ENCODE peak calls at places on chromosomes 11 and 22, in nine cellular contexts. E is foreskin fibroblast, Y is endothelial cell, H is RWPE1, S is IMR-90, X is tibial nerve, W is cardiac muscle cell, R is AG04449, F is Peyer's patch. J is an unnamed sample.

GRCh38 chr11:4830909-4831308 is 9.8 kb downstream of the OR51F2 start:
- DNase-seq in R (no peak), F (no peak), X (no peak), H (no peak), E (no peak), W (no peak), Y (no peak), S (no peak), J (no peak)

GRCh38 chr22:41648431-41648830 is 27.3 kb downstream of the XRCC6 start:
- DNase-seq in R (no peak), H (no peak), S (no peak), F (no peak), E (no peak), W (no peak), X (no peak), Y (no peak), J (no peak)

GRCh38 chr11:60771879-60772525 is 13.1 kb upstream of the MS4A10 start:
- DNase-seq in E (no peak), X (no peak), Y (no peak), F (no peak), W (no peak), H (no peak), S (peak), R (no peak), J (no peak)

GRCh38 chr11:117792241-117792640 is 4.8 kb downstream of the DSCAML1 start:
- DNase-seq in F (no peak), R (no peak), X (no peak), W (no peak), Y (no peak), S (no peak), H (no peak), E (no peak), J (no peak)

GRCh38 chr11:64306876-64307622 is 1.7 kb downstream of the ESRRA start:
- DNase-seq in H (no peak), S (no peak), W (no peak), R (no peak), X (no peak), F (peak), Y (no peak), E (peak), J (peak)

GRCh38 chr11:34830648-34831047 is 85.5 kb downstream of the APIP start:
- DNase-seq in W (no peak), Y (no peak), E (peak), F (no peak), S (peak), X (no peak), R (no peak), H (no peak), J (no peak)

GRCh38 chr11:36469063-36469462 is 41.0 kb downstream of the TRAF6 start:
- DNase-seq in S (no peak), X (no peak), W (no peak), R (no peak), H (no peak), Y (peak), F (no peak), E (no peak), J (no peak)

GRCh38 chr11:47329431-47329993 is 23.0 kb downstream of the MYBPC3 start:
- DNase-seq in S (no peak), X (no peak), R (no peak), F (no peak), E (peak), W (no peak), H (no peak), Y (no peak), J (no peak)

GRCh38 chr11:24406980-24407379 is 89.9 kb upstream of the LUZP2 start:
- DNase-seq in H (no peak), W (no peak), E (no peak), F (no peak), X (no peak), Y (no peak), R (no peak), S (no peak), J (no peak)

GRCh38 chr22:42655693-42656092 is 6.5 kb upstream of the CYB5R3 start:
- DNase-seq in R (no peak), S (no peak), E (no peak), X (no peak), Y (no peak), H (no peak), F (peak), W (no peak), J (no peak)

GRCh38 chr11:2534957-2535672 is 90.3 kb downstream of the KCNQ1 start:
- DNase-seq in R (no peak), F (peak), S (no peak), Y (no peak), W (no peak), H (no peak), E (no peak), X (no peak), J (no peak)

GRCh38 chr22:36860821-36861659 is at the start of gene NCF4:
- DNase-seq in X (peak), R (no peak), F (peak), Y (no peak), H (no peak), E (no peak), S (no peak), W (no peak), J (no peak)

GRCh38 chr22:28958611-28959010 is 75.2 kb downstream of the ZNRF3 start:
- DNase-seq in F (no peak), E (peak), X (no peak), Y (no peak), R (no peak), H (no peak), S (peak), W (no peak), J (no peak)

GRCh38 chr11:119491753-119492455 is 68.9 kb upstream of the THY1 start:
- DNase-seq in S (peak), H (no peak), W (no peak), F (no peak), E (peak), X (no peak), R (no peak), Y (peak), J (no peak)

GRCh38 chr22:26535499-26535898 is 23.2 kb upstream of the TFIP11 start:
- DNase-seq in X (no peak), E (no peak), S (no peak), Y (no peak), R (no peak), H (no peak), F (peak), W (no peak), J (no peak)

GRCh38 chr22:38398609-38399401 is 56.2 kb downstream of the KCNJ4 start:
- DNase-seq in S (peak), W (peak), H (peak), X (peak), E (peak), Y (peak), R (no peak), F (peak), J (peak)

GRCh38 chr11:16743478-16743877 is 5.0 kb downstream of the C11orf58 start:
- DNase-seq in X (no peak), R (no peak), Y (no peak), S (no peak), H (no peak), E (no peak), W (no peak), F (no peak), J (no peak)

GRCh38 chr11:3146612-3147256 is 18.4 kb downstream of the OSBPL5 start:
- DNase-seq in Y (no peak), W (no peak), F (no peak), R (no peak), S (peak), X (no peak), E (peak), H (no peak), J (no peak)

GRCh38 chr11:113167599-113167998 is 146.8 kb upstream of the TTC12 start:
- DNase-seq in F (no peak), W (no peak), X (no peak), E (no peak), Y (no peak), H (no peak), S (no peak), R (no peak), J (no peak)

GRCh38 chr11:134371436-134372185 is 39.8 kb downstream of the GLB1L2 start:
- DNase-seq in H (no peak), X (no peak), R (no peak), S (no peak), F (no peak), E (no peak), W (no peak), Y (no peak), J (no peak)

DNA sequence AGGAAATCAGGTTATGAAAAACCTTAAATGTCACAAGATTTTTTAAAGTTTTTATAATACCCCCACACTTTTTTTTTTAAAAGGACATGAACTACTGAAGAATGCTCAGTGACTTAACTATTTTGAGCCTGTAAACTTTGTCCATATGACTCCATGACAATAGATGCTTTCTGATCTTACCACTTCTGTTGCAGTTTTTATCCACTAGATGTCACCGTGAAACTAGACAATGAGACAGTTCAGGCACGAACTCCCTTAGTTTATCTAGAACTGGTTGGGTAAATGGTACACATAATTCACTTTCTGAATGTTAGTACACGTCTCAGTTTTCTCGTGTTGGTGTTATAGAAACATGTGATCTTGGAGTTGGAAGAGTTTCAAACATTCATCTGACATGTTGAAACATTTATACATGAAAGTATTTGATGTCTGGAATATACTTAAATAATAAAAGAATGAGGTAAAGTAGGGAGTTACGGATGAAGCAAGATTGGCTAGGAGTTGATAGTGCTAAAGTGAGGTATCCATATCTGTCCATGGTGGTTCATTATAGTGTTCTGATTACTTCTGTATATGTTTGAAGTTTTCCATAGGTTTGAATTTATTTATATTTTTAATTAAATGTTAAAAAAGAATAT is 8.1 kb downstream of the CCDC15 start:
- DNase-seq in R (peak), W (peak), X (peak), S (peak), F (no peak), H (peak), Y (peak), E (peak), J (peak)
- TF ChIP-seq CTCF in R (peak), W (peak), X (peak), S (peak), F (peak), H (peak), Y (peak), E (peak), J (no peak)

GRCh38 chr11:73726825-73727224 is 34.0 kb downstream of the RAB6A start:
- DNase-seq in Y (no peak), R (no peak), H (no peak), E (no peak), F (no peak), W (no peak), X (no peak), S (no peak), J (no peak)

GRCh38 chr11:73728000-73728399 is 32.9 kb downstream of the RAB6A start:
- DNase-seq in W (no peak), X (no peak), R (no peak), S (no peak), F (no peak), H (no peak), E (no peak), Y (no peak), J (no peak)

GRCh38 chr11:73734996-73735395 is 25.9 kb downstream of the RAB6A start:
- DNase-seq in F (no peak), R (peak), S (peak), H (no peak), Y (no peak), X (no peak), E (no peak), W (no peak), J (no peak)

DNA sequence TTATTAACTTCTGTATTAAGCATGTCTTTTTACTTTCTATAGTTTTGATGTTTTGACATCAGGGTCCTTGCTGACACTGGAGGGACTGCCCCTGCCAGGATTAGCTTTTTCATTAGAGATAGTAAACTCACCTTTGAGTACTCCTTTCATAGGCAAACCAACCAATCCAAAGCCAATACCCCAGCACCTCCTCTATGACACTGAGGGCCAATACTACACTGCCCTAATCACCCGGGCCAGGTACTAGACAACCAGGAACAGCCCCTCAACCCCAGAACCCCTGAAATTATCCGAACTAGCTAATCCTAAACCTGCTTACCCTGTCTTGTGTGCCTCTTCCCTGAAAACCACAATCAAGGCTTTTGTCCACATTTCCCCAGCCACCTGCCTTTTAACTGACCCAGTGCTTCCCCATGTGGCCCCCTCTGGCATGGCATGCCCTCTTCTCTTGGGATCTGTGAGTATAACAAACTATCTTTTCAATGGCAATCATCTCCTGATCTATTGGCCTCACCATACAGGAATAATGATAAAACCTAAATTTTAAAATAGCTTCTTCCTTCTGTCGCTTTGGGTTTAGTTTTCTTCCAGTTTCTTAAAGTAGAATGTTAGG is 31.2 kb downstream of the RAB6A start:
- DNase-seq in H (peak), E (peak), Y (peak), R (no peak), X (no peak), S (no peak), F (no peak), W (peak), J (peak)
- TF ChIP-seq CTCF in H (peak), E (no peak), Y (peak), R (peak), X (peak), S (peak), F (peak), W (peak), J (peak)

DNA sequence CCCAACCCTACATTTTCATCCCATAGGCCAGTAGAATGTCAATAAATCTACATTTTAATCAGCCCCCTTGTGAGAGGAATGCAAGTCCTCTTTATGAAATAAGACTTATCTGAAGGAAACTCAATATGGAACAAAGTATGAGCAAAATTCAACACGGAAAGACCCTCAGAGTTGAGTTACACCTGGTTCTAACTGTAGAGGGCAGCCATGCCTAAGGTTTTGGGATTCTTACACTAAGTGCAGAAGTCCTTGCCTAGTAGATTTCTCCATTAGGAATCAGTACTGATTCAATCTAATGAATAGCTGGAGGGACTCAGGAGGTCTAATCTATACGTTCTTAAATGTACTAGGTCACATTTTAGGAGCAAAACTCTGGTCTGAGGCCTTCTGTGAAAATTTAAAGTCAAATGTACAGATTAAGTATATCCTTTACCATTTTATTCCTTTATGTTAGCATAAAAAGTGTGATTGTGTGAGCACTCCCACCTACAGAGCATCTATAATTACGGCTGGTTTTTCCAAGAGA is 904.5 kb downstream of the DLG2 start:
- DNase-seq in R (no peak), S (no peak), E (no peak), H (no peak), F (no peak), X (no peak), W (peak), Y (no peak), J (no peak)
- TF ChIP-seq CTCF in R (no peak), S (no peak), E (no peak), H (no peak), F (no peak), X (no peak), W (no peak), Y (no peak), J (no peak)

DNA sequence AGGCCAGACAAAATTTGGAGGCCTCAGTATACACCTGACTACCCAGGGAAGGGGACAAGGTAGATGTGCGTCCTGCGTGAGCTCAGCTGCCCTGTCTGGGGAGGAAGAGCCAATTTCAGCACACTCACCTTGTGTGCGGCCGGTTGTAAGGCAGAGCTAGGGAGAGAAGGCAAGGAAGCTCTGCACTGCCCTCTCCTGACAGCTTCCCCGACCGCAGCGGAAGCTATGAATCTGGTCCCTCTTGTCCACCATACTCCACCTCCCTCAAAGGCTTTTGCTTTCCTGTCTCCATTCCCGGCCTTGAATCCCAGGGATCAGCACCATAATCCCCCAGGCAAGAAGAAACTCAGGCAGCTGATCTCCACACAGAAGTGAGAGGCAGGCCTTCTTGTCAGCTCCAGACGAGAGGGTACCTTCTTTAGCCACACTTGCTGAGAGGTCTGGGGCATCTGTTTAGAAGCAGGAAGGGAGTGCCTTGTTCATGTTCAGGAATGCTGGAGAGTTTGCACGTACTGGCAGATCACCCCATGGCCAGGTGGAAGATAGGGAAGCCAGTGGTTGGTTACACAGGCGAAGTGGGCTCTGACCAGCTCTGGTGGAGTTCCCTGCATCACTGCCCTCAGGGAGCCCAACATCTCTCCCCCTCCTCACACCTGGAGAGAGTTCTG is 62.5 kb downstream of the FEZ1 start:
- DNase-seq in S (peak), W (peak), R (no peak), F (no peak), X (peak), Y (peak), E (peak), H (no peak), J (peak)
- TF ChIP-seq CTCF in S (peak), W (peak), R (peak), F (no peak), X (peak), Y (no peak), E (peak), H (peak), J (no peak)

GRCh38 chr11:31327417-31327816 is 42.1 kb downstream of the DCDC1 start:
- DNase-seq in Y (no peak), R (no peak), H (no peak), F (no peak), S (no peak), W (no peak), E (no peak), X (no peak), J (no peak)
- TF ChIP-seq CTCF in Y (no peak), R (no peak), H (no peak), F (no peak), S (no peak), W (no peak), E (no peak), X (no peak), J (no peak)

GRCh38 chr22:45163074-45163416 is 680 bp upstream of the NUP50 start:
- DNase-seq in S (peak), E (peak), Y (peak), H (no peak), W (peak), F (no peak), R (no peak), X (no peak), J (peak)

GRCh38 chr22:45162531-45162930 is 1.2 kb upstream of the NUP50 start:
- DNase-seq in R (no peak), Y (no peak), S (no peak), X (no peak), W (no peak), E (peak), F (no peak), H (no peak), J (no peak)

GRCh38 chr22:45166935-45167334 is 3.2 kb downstream of the NUP50 start:
- DNase-seq in H (no peak), E (no peak), Y (no peak), X (no peak), W (no peak), S (no peak), R (no peak), F (no peak), J (no peak)

GRCh38 chr22:45164217-45165123 is 745 bp downstream of the NUP50 start:
- DNase-seq in R (no peak), Y (peak), W (peak), E (peak), X (no peak), F (no peak), S (no peak), H (peak), J (peak)

GRCh38 chr22:45163417-45164216 is at the start of gene NUP50:
- DNase-seq in R (peak), X (peak), F (peak), H (peak), S (peak), W (peak), Y (peak), E (peak), J (peak)
- TF ChIP-seq CTCF in R (peak), X (no peak), F (peak), H (no peak), S (peak), W (no peak), Y (no peak), E (no peak), J (no peak)